ENCODE peak calls at places on chromosomes 1 and 21, in seven cellular contexts. C, U, I, N, Q, J and Z are unnamed samples.
A peak's percentile ranks its signal among the peaks of the same experiment; 100 is the strongest.

GRCh38 chr1:5165747-5166146 is 511.3 kb downstream of the AJAP1 start:
- DNase-seq in C (no peak), U (no peak), I (no peak), N (no peak), Q (no peak), J (no peak), Z (no peak)

GRCh38 chr1:45211061-45211460 is 4.7 kb upstream of the ZSWIM5 start:
- DNase-seq in C (no peak), U (no peak), I (no peak), N (no peak), Q (no peak), J (no peak), Z (no peak)

GRCh38 chr21:32698971-32699693 is 28.7 kb downstream of the SYNJ1 start:
- DNase-seq in C (no peak), U (no peak), I (no peak), N (no peak), Q (no peak), J (no peak), Z (no peak)

GRCh38 chr1:240350910-240351331 is 259.2 kb downstream of the FMN2 start:
- DNase-seq in C (no peak), U (no peak), I (peak; percentile 56), N (no peak), Q (no peak), J (peak; percentile 78), Z (no peak)

GRCh38 chr1:209485759-209486158 is 97.8 kb upstream of the CAMK1G start:
- DNase-seq in C (no peak), U (no peak), I (no peak), N (no peak), Q (no peak), J (no peak), Z (no peak)

GRCh38 chr1:107250169-107250568 is 109.3 kb downstream of the NTNG1 start:
- DNase-seq in C (no peak), U (no peak), I (peak; percentile 89), N (no peak), Q (no peak), J (no peak), Z (no peak)

GRCh38 chr1:186722711-186723309 is 42.6 kb upstream of the PTGS2 start:
- DNase-seq in C (peak; percentile 3), U (no peak), I (peak; percentile 52), N (peak; percentile 28), Q (no peak), J (peak; percentile 85), Z (peak; percentile 81)

GRCh38 chr1:57492846-57493245 is 69.0 kb upstream of the DAB1 start:
- DNase-seq in C (no peak), U (no peak), I (no peak), N (no peak), Q (no peak), J (no peak), Z (no peak)

GRCh38 chr1:117146570-117147340 is 25.2 kb upstream of the TRIM45 start:
- DNase-seq in C (no peak), U (no peak), I (peak; percentile 91), N (peak; percentile 51), Q (no peak), J (peak; percentile 56), Z (peak; percentile 80)

GRCh38 chr1:162040657-162041056 is 17.0 kb upstream of the OLFML2B start:
- DNase-seq in C (no peak), U (no peak), I (peak; percentile 28), N (no peak), Q (no peak), J (peak; percentile 36), Z (peak; percentile 67)

GRCh38 chr1:15508700-15509487 is 15.1 kb downstream of the CASP9 start:
- DNase-seq in C (no peak), U (peak; percentile 20), I (no peak), N (no peak), Q (no peak), J (no peak), Z (no peak)

GRCh38 chr1:85406887-85407593 is 57.9 kb downstream of the DDAH1 start:
- DNase-seq in C (no peak), U (peak; percentile 70), I (peak; percentile 84), N (peak; percentile 71), Q (no peak), J (peak; percentile 83), Z (peak; percentile 81)

GRCh38 chr1:204975021-204975420 is 68.0 kb upstream of the CNTN2 start:
- DNase-seq in C (no peak), U (no peak), I (no peak), N (no peak), Q (no peak), J (no peak), Z (no peak)

GRCh38 chr21:44039828-44040227 is 27.7 kb downstream of the TRAPPC10 start:
- DNase-seq in C (no peak), U (no peak), I (no peak), N (no peak), Q (no peak), J (no peak), Z (no peak)

GRCh38 chr21:25300632-25301031 is 306.6 kb downstream of the MRPL39 start:
- DNase-seq in C (no peak), U (no peak), I (no peak), N (no peak), Q (no peak), J (no peak), Z (no peak)

GRCh38 chr1:185517808-185518419 is 200.9 kb upstream of the IVNS1ABP start:
- DNase-seq in C (no peak), U (no peak), I (no peak), N (no peak), Q (no peak), J (no peak), Z (peak; percentile 26)

GRCh38 chr1:178684111-178684510 is 40.9 kb upstream of the RALGPS2 start:
- DNase-seq in C (no peak), U (no peak), I (no peak), N (no peak), Q (no peak), J (no peak), Z (no peak)

GRCh38 chr1:39940253-39940652 is 14.7 kb upstream of the MFSD2A start:
- DNase-seq in C (no peak), U (no peak), I (no peak), N (no peak), Q (no peak), J (no peak), Z (no peak)

GRCh38 chr21:43467785-43468184 is 40.9 kb upstream of the SIK1 start:
- DNase-seq in C (no peak), U (peak; percentile 7), I (no peak), N (no peak), Q (no peak), J (no peak), Z (no peak)

GRCh38 chr1:216175714-216176113 is 247.5 kb downstream of the USH2A start:
- DNase-seq in C (no peak), U (no peak), I (peak; percentile 8), N (no peak), Q (no peak), J (no peak), Z (no peak)

GRCh38 chr1:110433803-110434202 is 17.1 kb upstream of the PROK1 start:
- DNase-seq in C (no peak), U (no peak), I (peak; percentile 70), N (no peak), Q (no peak), J (peak; percentile 18), Z (peak; percentile 86)

GRCh38 chr1:43011020-43011419 is 52.4 kb upstream of the SLC2A1 start:
- DNase-seq in C (no peak), U (no peak), I (no peak), N (no peak), Q (no peak), J (no peak), Z (no peak)

GRCh38 chr1:15400627-15401026 is 9.1 kb upstream of the EFHD2 start:
- DNase-seq in C (no peak), U (no peak), I (no peak), N (no peak), Q (no peak), J (no peak), Z (peak; percentile 95)

GRCh38 chr1:8113257-8114220 is 87.4 kb upstream of the ERRFI1 start:
- DNase-seq in C (no peak), U (no peak), I (no peak), N (no peak), Q (no peak), J (no peak), Z (no peak)

GRCh38 chr1:209485167-209485566 is 98.3 kb upstream of the CAMK1G start:
- DNase-seq in C (no peak), U (no peak), I (peak; percentile 79), N (no peak), Q (no peak), J (peak; percentile 17), Z (peak; percentile 100)

GRCh38 chr1:231315887-231316286 is 21.8 kb downstream of the EXOC8 start:
- DNase-seq in C (peak; percentile 44), U (no peak), I (peak; percentile 42), N (no peak), Q (no peak), J (no peak), Z (peak; percentile 73)

GRCh38 chr21:44349847-44350772 is 3.3 kb upstream of the TRPM2 start:
- DNase-seq in C (no peak), U (no peak), I (no peak), N (no peak), Q (no peak), J (no peak), Z (no peak)

GRCh38 chr1:59414406-59415133 is 117.7 kb downstream of the FGGY start:
- DNase-seq in C (no peak), U (no peak), I (peak; percentile 62), N (no peak), Q (no peak), J (no peak), Z (no peak)

GRCh38 chr1:24159366-24159765 is 16.4 kb upstream of the IL22RA1 start:
- DNase-seq in C (no peak), U (peak; percentile 8), I (no peak), N (no peak), Q (no peak), J (no peak), Z (no peak)

GRCh38 chr21:42222821-42223390 is 4.0 kb downstream of the ABCG1 start:
- DNase-seq in C (no peak), U (peak; percentile 44), I (no peak), N (no peak), Q (no peak), J (no peak), Z (no peak)

GRCh38 chr21:41406340-41406739 is 19.7 kb upstream of the MX1 start:
- DNase-seq in C (no peak), U (no peak), I (no peak), N (no peak), Q (no peak), J (no peak), Z (peak; percentile 10)

GRCh38 chr1:87197156-87197555 is 131.5 kb upstream of the LMO4 start:
- DNase-seq in C (no peak), U (no peak), I (peak; percentile 76), N (no peak), Q (no peak), J (no peak), Z (no peak)

GRCh38 chr1:30749691-30750583 is 7.6 kb downstream of the LAPTM5 start:
- DNase-seq in C (no peak), U (no peak), I (no peak), N (no peak), Q (no peak), J (no peak), Z (no peak)

GRCh38 chr1:22184892-22185612 is 42.2 kb upstream of the WNT4 start:
- DNase-seq in C (no peak), U (no peak), I (peak; percentile 33), N (no peak), Q (no peak), J (no peak), Z (peak; percentile 13)